ENCODE peak calls at places on chromosome 5, in five cellular contexts. Q, C, N, P and F are unnamed samples. For H3K4me1, the result is how much of the 10 kb centered on the place peaks cover.

GRCh38 chr5:75239681-75240080 is 3.0 kb upstream of the ANKRD31 start:
- DNase-seq in Q (no peak), C (no peak), N (no peak), P (no peak), F (no peak)

GRCh38 chr5:169701910-169702451 is 64.9 kb downstream of the DOCK2 start:
- DNase-seq in Q (no peak), C (no peak), N (no peak), P (no peak), F (no peak)

GRCh38 chr5:88664630-88665029 is 218.4 kb downstream of the MEF2C start:
- DNase-seq in Q (no peak), C (no peak), N (no peak), P (no peak), F (no peak)

GRCh38 chr5:167900521-167900920 is 390.9 kb upstream of the WWC1 start:
- DNase-seq in Q (no peak), C (no peak), N (no peak), P (no peak), F (no peak)

GRCh38 chr5:821504-821903 is 29.3 kb downstream of the ZDHHC11 start:
- DNase-seq in Q (no peak), C (no peak), N (no peak), P (no peak), F (no peak)

GRCh38 chr5:169097374-169097831 is 203.5 kb downstream of the SLIT3 start:
- DNase-seq in Q (no peak), C (no peak), N (no peak), P (no peak), F (no peak)

GRCh38 chr5:83473344-83474169 is 2.0 kb downstream of the VCAN start:
- DNase-seq in Q (peak), C (peak), N (peak), P (peak), F (peak)

GRCh38 chr5:55232985-55233928 is at the start of gene CCNO:
- DNase-seq in Q (peak), C (peak), N (peak), P (peak), F (no peak)

GRCh38 chr5:6461793-6462650 is 13.4 kb downstream of the UBE2QL1 start:
- DNase-seq in Q (no peak), C (no peak), N (peak), P (no peak), F (no peak)

DNA sequence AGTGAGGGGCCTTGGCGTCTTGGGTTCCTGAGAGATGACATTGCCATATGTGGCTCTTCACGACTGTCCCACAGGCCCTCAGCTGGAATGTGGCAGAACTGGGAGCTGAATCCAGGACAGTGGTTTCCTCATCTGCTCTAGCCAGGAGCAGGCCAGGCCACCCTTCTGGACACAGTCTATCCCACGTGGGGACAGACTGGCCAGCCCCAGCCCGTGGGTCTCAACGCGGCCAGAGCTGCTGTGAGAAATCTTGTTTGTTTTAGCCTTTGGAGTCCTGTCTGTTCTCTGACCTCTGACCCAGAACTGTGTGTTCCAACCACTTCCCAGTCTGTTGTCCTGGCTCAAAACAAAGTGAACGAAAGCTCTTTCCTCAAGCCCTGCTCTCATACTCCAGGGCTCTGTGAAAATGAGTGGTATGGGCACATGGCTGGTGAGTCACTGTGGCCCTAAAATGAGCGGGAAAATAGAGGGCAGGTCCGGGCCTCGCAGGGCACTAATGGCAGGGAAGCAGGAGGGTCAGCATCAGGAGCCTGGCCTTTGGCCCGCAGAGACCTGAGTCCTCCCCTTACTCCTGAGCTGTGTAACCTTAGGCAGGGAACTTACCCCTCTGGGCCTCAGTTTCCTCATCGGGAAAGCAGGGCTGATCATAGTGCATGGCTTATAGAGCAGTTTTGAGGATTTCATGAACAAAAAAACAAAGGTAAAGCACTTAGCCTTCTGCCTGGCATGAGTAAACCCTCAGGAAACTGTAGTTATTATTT is 34.8 kb upstream of the GLRX start:
- DNase-seq in Q (peak), C (peak), N (peak), P (peak), F (peak)
- TF ChIP-seq POLR2A in Q (no peak), C (no peak), N (peak), P (no peak), F (no peak)

GRCh38 chr5:148820778-148821395 is 5.5 kb upstream of the ADRB2 start:
- DNase-seq in Q (no peak), C (no peak), N (no peak), P (no peak), F (no peak)
- H3K4me1 ChIP-seq in Q (under half), C (under half), N (under half), P (under half), F (under half)

GRCh38 chr5:176532795-176533194 is 4.4 kb downstream of the RNF44 start:
- DNase-seq in Q (no peak), C (no peak), N (no peak), P (no peak), F (no peak)
- TF ChIP-seq POLR2A in Q (no peak), C (peak), N (no peak), P (no peak), F (no peak)

GRCh38 chr5:147911427-147911826 is 5.1 kb upstream of the C5orf46 start:
- DNase-seq in Q (peak), C (peak), N (peak), P (no peak), F (peak)
- H3K4me1 ChIP-seq in Q (under half), C (under half), N (under half), P (under half), F (under half)

DNA sequence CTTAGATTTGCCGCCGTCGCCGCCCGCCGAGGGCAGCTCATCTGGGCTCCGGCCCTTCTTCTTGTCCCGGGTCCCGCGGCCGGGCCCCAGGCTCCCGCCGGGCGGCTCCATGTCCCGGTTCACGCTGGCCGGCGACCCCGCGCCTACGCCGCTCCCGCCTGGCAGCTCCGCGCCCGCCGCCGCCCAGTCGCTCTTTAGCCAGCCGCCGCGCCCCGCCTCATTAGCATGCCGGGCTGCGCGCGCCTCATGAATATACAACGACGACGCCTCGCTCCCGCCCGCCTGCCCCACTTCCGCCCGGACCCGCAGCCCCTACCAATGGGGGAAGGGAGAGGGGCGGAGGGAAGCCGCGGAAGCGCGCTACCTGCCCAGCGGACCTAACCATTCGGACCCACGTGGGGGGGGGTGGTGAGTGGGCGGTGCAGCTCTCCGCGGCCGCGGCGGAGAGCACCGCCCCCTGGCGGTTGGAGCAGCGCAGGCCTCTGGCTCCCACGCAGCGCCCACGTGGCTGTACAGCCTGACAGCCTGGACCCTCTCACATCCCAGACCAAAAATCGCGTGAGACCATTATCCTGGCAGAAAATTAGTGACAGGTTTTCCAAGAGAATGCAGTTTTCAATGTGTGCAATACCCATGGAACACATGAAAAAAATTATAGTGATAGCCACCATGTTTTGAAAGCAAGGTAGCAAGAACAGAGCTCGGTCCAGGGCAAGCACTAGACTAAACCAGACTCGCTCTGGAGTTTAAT is at the start of gene DIAPH1:
- DNase-seq in Q (peak), C (peak), N (peak), P (peak), F (peak)
- TF ChIP-seq POLR2A in Q (no peak), C (peak), N (peak), P (peak), F (peak)

GRCh38 chr5:132458226-132458560 is 32.4 kb downstream of the IRF1 start:
- DNase-seq in Q (no peak), C (peak), N (no peak), P (no peak), F (no peak)

GRCh38 chr5:132458651-132459030 is 31.9 kb downstream of the IRF1 start:
- DNase-seq in Q (no peak), C (no peak), N (no peak), P (no peak), F (no peak)

GRCh38 chr5:132457371-132458225 is 33.0 kb downstream of the IRF1 start:
- DNase-seq in Q (peak), C (peak), N (peak), P (peak), F (peak)

GRCh38 chr5:132455614-132456115 is 34.9 kb downstream of the IRF1 start:
- DNase-seq in Q (no peak), C (no peak), N (no peak), P (no peak), F (no peak)

DNA sequence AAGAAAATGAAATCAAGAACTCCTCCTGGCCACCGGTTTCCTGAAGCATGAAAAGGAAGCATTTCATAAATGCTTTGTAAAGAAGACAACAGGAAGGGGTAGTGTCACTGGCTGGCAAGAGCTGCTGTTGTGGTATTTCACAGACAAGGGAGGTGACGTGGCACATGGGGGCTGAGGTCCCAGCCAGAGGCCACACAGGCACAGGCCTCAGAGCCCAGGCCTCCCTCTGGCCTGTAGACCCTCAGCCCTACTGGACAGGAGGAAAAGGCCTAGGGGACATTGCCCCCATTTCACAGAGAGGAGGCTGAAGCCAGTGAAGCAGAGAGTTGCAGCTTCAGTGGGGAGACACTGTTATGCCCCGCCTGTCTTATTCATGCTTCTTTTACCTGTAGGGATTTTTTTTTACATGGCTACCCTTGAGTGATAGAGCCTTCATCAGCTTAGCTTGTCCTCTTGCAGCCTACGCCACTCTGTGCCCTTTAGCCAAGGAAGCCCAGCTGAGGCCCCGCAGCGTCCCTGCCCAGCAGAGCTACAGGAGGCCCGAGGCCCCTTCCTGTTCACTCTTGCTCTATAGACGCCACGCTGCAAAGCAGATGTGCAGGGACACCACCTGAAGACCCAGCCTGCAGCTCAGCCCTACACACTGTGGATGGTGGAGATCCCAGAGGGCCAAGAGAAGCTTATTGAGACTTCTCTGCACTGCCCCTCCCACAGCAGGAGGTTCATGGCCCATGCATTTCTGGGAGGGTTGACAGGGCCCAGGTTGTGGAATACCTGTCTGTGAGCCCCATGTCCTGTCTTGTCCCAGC is 33.8 kb downstream of the IRF1 start:
- DNase-seq in Q (peak), C (peak), N (no peak), P (no peak), F (peak)
- H3K4me1 ChIP-seq in Q (half or more), C (half or more), N (half or more), P (under half), F (under half)

DNA sequence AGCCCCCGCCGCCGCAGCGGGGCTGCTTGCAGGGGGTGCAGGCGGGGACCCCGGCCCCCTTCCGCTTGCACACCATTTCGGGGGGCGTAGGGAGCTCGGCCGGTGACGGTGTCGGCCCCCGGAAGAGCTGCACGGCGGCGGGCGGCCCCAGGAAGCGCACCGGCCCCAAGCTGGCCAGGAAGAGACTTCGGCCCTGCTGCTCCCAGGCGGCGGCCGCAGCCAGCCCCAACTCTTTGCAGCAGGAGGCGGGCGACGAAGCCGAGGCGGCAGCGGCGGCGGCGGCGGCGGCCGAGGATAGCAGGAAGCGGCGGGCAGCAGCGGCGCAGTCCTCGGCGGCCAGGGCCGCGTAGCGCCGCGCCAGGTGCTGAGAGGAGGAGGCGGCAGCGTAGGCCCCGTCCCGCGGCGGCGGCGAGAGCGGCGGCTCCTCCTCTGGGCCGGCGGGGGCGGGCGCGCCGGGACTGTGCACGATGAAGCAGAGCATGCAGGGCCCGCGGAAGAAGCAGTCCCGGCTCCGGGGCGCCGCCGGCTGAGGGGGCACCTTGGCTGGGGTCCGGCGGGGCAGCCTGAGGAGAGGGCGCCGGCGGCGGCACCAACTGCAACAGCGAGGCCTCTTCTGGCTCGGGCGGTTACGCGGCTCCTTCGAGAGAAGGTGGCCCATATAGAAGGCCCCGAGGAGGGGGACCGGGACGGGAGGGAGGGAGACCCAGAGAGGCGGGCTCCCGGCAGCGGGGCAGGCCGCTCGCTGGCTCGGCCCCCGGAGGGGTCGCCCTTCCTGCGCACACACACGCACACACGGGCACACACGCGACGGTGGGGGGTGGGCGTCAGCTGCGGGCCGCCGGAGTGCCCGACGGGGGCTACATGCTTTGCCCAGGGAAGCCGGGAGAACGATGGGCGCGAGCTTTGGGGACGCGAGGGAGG is 604 bp downstream of the FBXL17 start:
- DNase-seq in Q (peak), C (peak), N (peak), P (peak), F (peak)
- TF ChIP-seq POLR2A in Q (no peak), C (peak), N (peak), P (no peak), F (no peak)